ENCODE peak calls at places on chromosomes 13 and 19, in nine cellular contexts. One of them, this sample, is unnamed.

GRCh38 chr19:43525836-43526771 is 897 bp downstream of the ETHE1 start:
- DNase-seq in right lobe of liver: no peak
- DNase-seq in GF-D8: no peak
- DNase-seq in SHP77: no peak
- DNase-seq in amniotic stem cell: no peak
- DNase-seq in NCI-H524: no peak
- DNase-seq in Calu3: peak; percentile 48
- DNase-seq in activated T-helper 9 cell treated with anti-CD3 and anti-CD28 coated beads, Interleukin-2, amount 50 U/mL, for 16 hours: no peak
- DNase-seq in T-helper 9 cell: no peak
- DNase-seq in this sample: no peak

GRCh38 chr19:33825556-33825955 is 28.9 kb downstream of the KCTD15 start:
- DNase-seq in right lobe of liver: no peak
- DNase-seq in GF-D8: no peak
- DNase-seq in SHP77: no peak
- DNase-seq in amniotic stem cell: no peak
- DNase-seq in NCI-H524: no peak
- DNase-seq in Calu3: no peak
- DNase-seq in activated T-helper 9 cell treated with anti-CD3 and anti-CD28 coated beads, Interleukin-2, amount 50 U/mL, for 16 hours: no peak
- DNase-seq in T-helper 9 cell: no peak
- DNase-seq in this sample: no peak

GRCh38 chr19:41427647-41428480 is 690 bp upstream of the B3GNT8 start:
- DNase-seq in right lobe of liver: no peak
- DNase-seq in GF-D8: peak; percentile 90
- DNase-seq in SHP77: peak; percentile 21
- DNase-seq in amniotic stem cell: no peak
- DNase-seq in NCI-H524: no peak
- DNase-seq in Calu3: no peak
- DNase-seq in activated T-helper 9 cell treated with anti-CD3 and anti-CD28 coated beads, Interleukin-2, amount 50 U/mL, for 16 hours: peak; percentile 24
- DNase-seq in T-helper 9 cell: peak; percentile 48
- DNase-seq in this sample: no peak

GRCh38 chr13:49303533-49304252 is 56.0 kb downstream of the CDADC1 start:
- DNase-seq in right lobe of liver: no peak
- DNase-seq in GF-D8: no peak
- DNase-seq in SHP77: no peak
- DNase-seq in amniotic stem cell: no peak
- DNase-seq in NCI-H524: no peak
- DNase-seq in Calu3: peak; percentile 17
- DNase-seq in activated T-helper 9 cell treated with anti-CD3 and anti-CD28 coated beads, Interleukin-2, amount 50 U/mL, for 16 hours: no peak
- DNase-seq in T-helper 9 cell: no peak
- DNase-seq in this sample: no peak

GRCh38 chr13:23460309-23460708 is 26.8 kb upstream of the SACS start:
- DNase-seq in right lobe of liver: no peak
- DNase-seq in GF-D8: peak; percentile 88
- DNase-seq in SHP77: no peak
- DNase-seq in amniotic stem cell: no peak
- DNase-seq in NCI-H524: no peak
- DNase-seq in Calu3: no peak
- DNase-seq in activated T-helper 9 cell treated with anti-CD3 and anti-CD28 coated beads, Interleukin-2, amount 50 U/mL, for 16 hours: no peak
- DNase-seq in T-helper 9 cell: no peak
- DNase-seq in this sample: no peak

GRCh38 chr19:8877854-8878705 is 45.9 kb downstream of the MBD3L1 start:
- DNase-seq in right lobe of liver: no peak
- DNase-seq in GF-D8: no peak
- DNase-seq in SHP77: no peak
- DNase-seq in amniotic stem cell: no peak
- DNase-seq in NCI-H524: no peak
- DNase-seq in Calu3: no peak
- DNase-seq in activated T-helper 9 cell treated with anti-CD3 and anti-CD28 coated beads, Interleukin-2, amount 50 U/mL, for 16 hours: no peak
- DNase-seq in T-helper 9 cell: no peak
- DNase-seq in this sample: no peak

GRCh38 chr19:6059996-6060599 is 50.2 kb downstream of the RFX2 start:
- DNase-seq in right lobe of liver: no peak
- DNase-seq in GF-D8: peak; percentile 24
- DNase-seq in SHP77: no peak
- DNase-seq in amniotic stem cell: no peak
- DNase-seq in NCI-H524: no peak
- DNase-seq in Calu3: no peak
- DNase-seq in activated T-helper 9 cell treated with anti-CD3 and anti-CD28 coated beads, Interleukin-2, amount 50 U/mL, for 16 hours: no peak
- DNase-seq in T-helper 9 cell: no peak
- DNase-seq in this sample: no peak

GRCh38 chr19:43467730-43468129 is 2.3 kb upstream of the LYPD3 start:
- DNase-seq in right lobe of liver: no peak
- DNase-seq in GF-D8: no peak
- DNase-seq in SHP77: no peak
- DNase-seq in amniotic stem cell: no peak
- DNase-seq in NCI-H524: no peak
- DNase-seq in Calu3: peak; percentile 28
- DNase-seq in activated T-helper 9 cell treated with anti-CD3 and anti-CD28 coated beads, Interleukin-2, amount 50 U/mL, for 16 hours: no peak
- DNase-seq in T-helper 9 cell: no peak
- DNase-seq in this sample: peak; percentile 69

GRCh38 chr13:46739447-46740125 is 57.4 kb downstream of the ESD start:
- DNase-seq in right lobe of liver: no peak
- DNase-seq in GF-D8: no peak
- DNase-seq in SHP77: no peak
- DNase-seq in amniotic stem cell: no peak
- DNase-seq in NCI-H524: no peak
- DNase-seq in Calu3: no peak
- DNase-seq in activated T-helper 9 cell treated with anti-CD3 and anti-CD28 coated beads, Interleukin-2, amount 50 U/mL, for 16 hours: no peak
- DNase-seq in T-helper 9 cell: no peak
- DNase-seq in this sample: no peak

GRCh38 chr13:53201454-53202225 is 173.0 kb downstream of the OLFM4 start:
- DNase-seq in right lobe of liver: peak; percentile 52
- DNase-seq in GF-D8: no peak
- DNase-seq in SHP77: no peak
- DNase-seq in amniotic stem cell: no peak
- DNase-seq in NCI-H524: peak; percentile 23
- DNase-seq in Calu3: no peak
- DNase-seq in activated T-helper 9 cell treated with anti-CD3 and anti-CD28 coated beads, Interleukin-2, amount 50 U/mL, for 16 hours: no peak
- DNase-seq in T-helper 9 cell: no peak
- DNase-seq in this sample: no peak

GRCh38 chr19:11754663-11755062 is 12.1 kb upstream of the ZNF441 start:
- DNase-seq in right lobe of liver: no peak
- DNase-seq in GF-D8: no peak
- DNase-seq in SHP77: no peak
- DNase-seq in amniotic stem cell: no peak
- DNase-seq in NCI-H524: no peak
- DNase-seq in Calu3: no peak
- DNase-seq in activated T-helper 9 cell treated with anti-CD3 and anti-CD28 coated beads, Interleukin-2, amount 50 U/mL, for 16 hours: no peak
- DNase-seq in T-helper 9 cell: no peak
- DNase-seq in this sample: no peak

GRCh38 chr13:23551213-23552008 is 18.8 kb upstream of the TNFRSF19 start:
- DNase-seq in right lobe of liver: no peak
- DNase-seq in GF-D8: no peak
- DNase-seq in SHP77: no peak
- DNase-seq in amniotic stem cell: no peak
- DNase-seq in NCI-H524: no peak
- DNase-seq in Calu3: no peak
- DNase-seq in activated T-helper 9 cell treated with anti-CD3 and anti-CD28 coated beads, Interleukin-2, amount 50 U/mL, for 16 hours: no peak
- DNase-seq in T-helper 9 cell: no peak
- DNase-seq in this sample: no peak

GRCh38 chr19:36246006-36246391 is 31.1 kb downstream of the ZNF146 start:
- DNase-seq in right lobe of liver: no peak
- DNase-seq in GF-D8: no peak
- DNase-seq in SHP77: no peak
- DNase-seq in amniotic stem cell: no peak
- DNase-seq in NCI-H524: no peak
- DNase-seq in Calu3: no peak
- DNase-seq in activated T-helper 9 cell treated with anti-CD3 and anti-CD28 coated beads, Interleukin-2, amount 50 U/mL, for 16 hours: no peak
- DNase-seq in T-helper 9 cell: no peak
- DNase-seq in this sample: no peak

GRCh38 chr13:32840840-32841713 is 175.1 kb upstream of the KL start:
- DNase-seq in right lobe of liver: no peak
- DNase-seq in GF-D8: no peak
- DNase-seq in SHP77: no peak
- DNase-seq in amniotic stem cell: no peak
- DNase-seq in NCI-H524: no peak
- DNase-seq in Calu3: no peak
- DNase-seq in activated T-helper 9 cell treated with anti-CD3 and anti-CD28 coated beads, Interleukin-2, amount 50 U/mL, for 16 hours: no peak
- DNase-seq in T-helper 9 cell: no peak
- DNase-seq in this sample: no peak

GRCh38 chr13:59472134-59472533 is 691.6 kb downstream of the DIAPH3 start:
- DNase-seq in right lobe of liver: no peak
- DNase-seq in GF-D8: no peak
- DNase-seq in SHP77: no peak
- DNase-seq in amniotic stem cell: no peak
- DNase-seq in NCI-H524: no peak
- DNase-seq in Calu3: no peak
- DNase-seq in activated T-helper 9 cell treated with anti-CD3 and anti-CD28 coated beads, Interleukin-2, amount 50 U/mL, for 16 hours: no peak
- DNase-seq in T-helper 9 cell: no peak
- DNase-seq in this sample: no peak

GRCh38 chr13:81562598-81562997 is 1221.7 kb upstream of the SPRY2 start:
- DNase-seq in right lobe of liver: no peak
- DNase-seq in GF-D8: no peak
- DNase-seq in SHP77: no peak
- DNase-seq in amniotic stem cell: no peak
- DNase-seq in NCI-H524: no peak
- DNase-seq in Calu3: no peak
- DNase-seq in activated T-helper 9 cell treated with anti-CD3 and anti-CD28 coated beads, Interleukin-2, amount 50 U/mL, for 16 hours: no peak
- DNase-seq in T-helper 9 cell: no peak
- DNase-seq in this sample: no peak